ENCODE peak calls at places on chromosomes 12 and 14, in four cellular contexts. R is H9, O is mesenchymal stem cell, M is neuronal stem cell. K is an unnamed sample.

GRCh38 chr12:65624554-65625086 is 199.7 kb upstream of the HMGA2 start:
- DNase-seq in R (no peak), O (no peak), M (no peak), K (no peak)

GRCh38 chr12:100718212-100718611 is 76.4 kb upstream of the ANO4 start:
- DNase-seq in R (no peak), O (peak; percentile 64), M (no peak), K (no peak)

GRCh38 chr12:101608301-101609133 is 13.7 kb downstream of the MYBPC1 start:
- DNase-seq in R (no peak), O (no peak), M (no peak), K (no peak)

GRCh38 chr12:50120953-50121352 is 8.9 kb downstream of the COX14 start:
- DNase-seq in R (no peak), O (no peak), M (no peak), K (no peak)

GRCh38 chr12:67394600-67394999 is 125.4 kb downstream of the CAND1 start:
- DNase-seq in R (peak; percentile 61), O (no peak), M (no peak), K (peak; percentile 68)

GRCh38 chr12:62817556-62818271 is 117.2 kb downstream of the PPM1H start:
- DNase-seq in R (no peak), O (peak; percentile 29), M (no peak), K (no peak)

GRCh38 chr12:27424631-27425230 is 21.8 kb upstream of the SMCO2 start:
- DNase-seq in R (no peak), O (peak; percentile 72), M (no peak), K (peak; percentile 26)

GRCh38 chr12:86613306-86613705 is 357.1 kb upstream of the MGAT4C start:
- DNase-seq in R (no peak), O (no peak), M (no peak), K (no peak)

GRCh38 chr12:49863946-49864816 is 21.3 kb upstream of the BCDIN3D start:
- DNase-seq in R (peak; percentile 24), O (no peak), M (no peak), K (no peak)

GRCh38 chr14:98689936-98690335 is 582.1 kb downstream of the BCL11B start:
- DNase-seq in R (no peak), O (no peak), M (no peak), K (no peak)

GRCh38 chr12:113500662-113501435 is 29.2 kb upstream of the LHX5 start:
- DNase-seq in R (peak; percentile 67), O (no peak), M (no peak), K (no peak)

GRCh38 chr14:56874375-56874774 is 64.1 kb upstream of the OTX2 start:
- DNase-seq in R (peak; percentile 68), O (no peak), M (no peak), K (peak; percentile 82)

GRCh38 chr12:131832393-131833231 is 4.4 kb downstream of the MMP17 start:
- DNase-seq in R (no peak), O (no peak), M (no peak), K (no peak)

GRCh38 chr14:102749393-102749792 is 27.9 kb upstream of the TRAF3 start:
- DNase-seq in R (peak; percentile 48), O (no peak), M (no peak), K (no peak)

GRCh38 chr14:32109676-32110075 is 32.6 kb downstream of the ARHGAP5 start:
- DNase-seq in R (no peak), O (peak; percentile 74), M (no peak), K (peak; percentile 18)

GRCh38 chr12:1933342-1933992 is 15.0 kb upstream of the CACNA2D4 start:
- DNase-seq in R (peak; percentile 47), O (peak; percentile 64), M (no peak), K (no peak)

GRCh38 chr12:25800101-25800500 is 158.4 kb upstream of the RASSF8 start:
- DNase-seq in R (no peak), O (no peak), M (no peak), K (no peak)

GRCh38 chr12:50234347-50234746 is 49.0 kb downstream of the LIMA1 start:
- DNase-seq in R (peak; percentile 55), O (no peak), M (no peak), K (peak; percentile 87)

GRCh38 chr14:91893659-91894058 is 26.3 kb upstream of the TC2N start:
- DNase-seq in R (no peak), O (no peak), M (no peak), K (no peak)

GRCh38 chr12:20404576-20405346 is 36.4 kb downstream of the PDE3A start:
- DNase-seq in R (no peak), O (no peak), M (no peak), K (no peak)

GRCh38 chr12:47082963-47083621 is 3.3 kb upstream of the AMIGO2 start:
- DNase-seq in R (no peak), O (peak; percentile 93), M (no peak), K (peak; percentile 97)

GRCh38 chr12:26566186-26566585 is 266.8 kb downstream of the ITPR2 start:
- DNase-seq in R (no peak), O (no peak), M (no peak), K (no peak)

GRCh38 chr14:59699422-59699821 is 122.8 kb upstream of the CCDC175 start:
- DNase-seq in R (no peak), O (no peak), M (no peak), K (no peak)

GRCh38 chr12:89129471-89129870 is 222.8 kb downstream of the DUSP6 start:
- DNase-seq in R (no peak), O (no peak), M (no peak), K (no peak)

GRCh38 chr14:59905193-59905592 is 14.8 kb upstream of the LRRC9 start:
- DNase-seq in R (no peak), O (peak; percentile 1), M (no peak), K (no peak)

GRCh38 chr12:29763301-29763683 is 20.4 kb downstream of the TMTC1 start:
- DNase-seq in R (no peak), O (peak; percentile 6), M (no peak), K (no peak)

GRCh38 chr14:53946071-53946403 is 10.6 kb downstream of the BMP4 start:
- DNase-seq in R (no peak), O (no peak), M (no peak), K (no peak)

GRCh38 chr12:92021665-92022033 is 124.0 kb downstream of the BTG1 start:
- DNase-seq in R (peak; percentile 83), O (no peak), M (peak; percentile 20), K (no peak)

GRCh38 chr12:6691473-6691872 is 2.3 kb upstream of the ZNF384 start:
- DNase-seq in R (no peak), O (peak; percentile 58), M (no peak), K (no peak)

GRCh38 chr12:25769076-25769945 is 189.2 kb upstream of the RASSF8 start:
- DNase-seq in R (no peak), O (peak; percentile 77), M (no peak), K (no peak)

GRCh38 chr12:48810817-48811453 is 7.4 kb upstream of the CACNB3 start:
- DNase-seq in R (no peak), O (peak; percentile 93), M (no peak), K (no peak)

GRCh38 chr12:87120440-87120839 is 864.2 kb upstream of the MGAT4C start:
- DNase-seq in R (no peak), O (no peak), M (no peak), K (no peak)

GRCh38 chr14:71698027-71698426 is 234.2 kb upstream of the RGS6 start:
- DNase-seq in R (no peak), O (no peak), M (no peak), K (no peak)

GRCh38 chr14:92726135-92726932 is 22.1 kb downstream of the LGMN start:
- DNase-seq in R (no peak), O (peak; percentile 97), M (no peak), K (peak; percentile 66)

GRCh38 chr12:100185361-100185894 is 15.2 kb upstream of the ACTR6 start:
- DNase-seq in R (no peak), O (no peak), M (no peak), K (no peak)

GRCh38 chr12:96526110-96526509 is 36.7 kb downstream of the CFAP54 start:
- DNase-seq in R (no peak), O (no peak), M (no peak), K (no peak)

DNA sequence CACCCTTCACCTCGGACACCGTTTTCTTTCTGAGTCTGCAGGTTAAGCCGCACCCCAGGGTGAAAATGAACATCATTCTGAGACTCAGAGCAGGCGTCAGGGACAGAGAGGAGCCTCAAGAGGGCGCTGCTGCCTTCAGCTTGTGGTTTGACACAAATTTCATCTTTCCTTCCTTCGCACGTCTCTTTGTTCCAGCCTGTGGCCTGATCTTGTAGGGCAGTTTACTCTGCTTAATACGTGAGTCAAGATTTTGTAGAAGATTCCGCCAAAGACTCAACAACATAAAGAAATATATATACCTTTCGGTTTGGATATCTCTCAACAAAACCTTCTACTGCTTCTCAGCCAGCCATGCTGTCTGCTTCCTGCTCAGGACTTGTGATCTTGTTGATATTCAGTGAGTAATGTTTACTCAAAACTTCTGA is 329.3 kb upstream of the OR4E1 start:
- DNase-seq in R (peak; percentile 69), O (no peak), M (peak; percentile 49), K (no peak)
- H2BK12ac ChIP-seq in R (no peak overlapping the region), O (no peak overlapping the region), M (no peak overlapping the region), K (no peak overlapping the region)

GRCh38 chr12:52181757-52182156 is 10.1 kb downstream of the KRT80 start:
- DNase-seq in R (peak; percentile 70), O (peak; percentile 86), M (no peak), K (no peak)
- H2BK12ac ChIP-seq in R (no peak overlapping the region), O (peak overlapping the region; percentile 40), M (no peak overlapping the region), K (peak overlapping the region; percentile 97)

DNA sequence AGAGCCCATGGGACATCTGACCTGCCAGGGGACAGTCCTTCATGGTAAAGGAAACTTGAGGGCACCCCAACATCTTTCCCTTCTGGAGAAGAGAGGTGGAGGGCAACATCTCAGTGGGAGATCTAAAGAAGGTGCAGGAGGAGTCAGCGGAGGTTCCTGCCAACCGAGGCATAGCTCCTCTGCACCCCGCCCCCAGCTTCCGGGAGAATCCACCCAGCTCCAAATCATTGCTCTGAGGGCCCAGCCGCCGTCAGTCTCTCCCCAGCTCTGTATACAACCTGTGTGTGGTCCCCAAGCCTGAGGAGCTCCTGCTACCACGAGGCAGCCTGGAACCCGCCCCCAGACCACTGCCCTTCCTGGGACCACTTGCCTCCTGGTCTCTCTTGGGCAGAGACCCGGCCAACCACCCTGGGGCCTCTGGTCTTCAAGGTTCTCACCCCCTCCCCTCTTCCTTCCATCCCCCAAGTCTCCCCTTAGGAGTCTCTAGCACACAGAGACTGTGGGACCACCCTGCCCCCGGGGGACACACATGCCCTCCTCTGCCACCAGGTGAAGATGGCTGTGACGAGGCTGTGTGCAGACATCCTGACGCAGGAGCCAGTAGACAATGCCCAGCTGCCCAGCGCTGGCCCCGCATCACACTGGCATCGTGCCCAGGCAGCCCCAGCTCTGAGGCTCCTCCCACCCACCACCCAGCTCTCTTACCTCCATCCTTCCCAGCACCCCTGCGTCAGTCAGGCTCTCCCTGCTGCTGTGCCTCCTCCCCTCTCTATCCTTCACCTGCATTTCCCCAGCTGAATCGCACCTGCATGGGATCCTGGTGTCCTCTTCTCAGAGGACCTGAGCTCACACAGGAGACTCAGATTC is 13.0 kb upstream of the NUDT14 start:
- DNase-seq in R (no peak), O (no peak), M (no peak), K (no peak)
- H2BK12ac ChIP-seq in R (no peak overlapping the region), O (no peak overlapping the region), M (peak overlapping the region; percentile 97), K (no peak overlapping the region)

DNA sequence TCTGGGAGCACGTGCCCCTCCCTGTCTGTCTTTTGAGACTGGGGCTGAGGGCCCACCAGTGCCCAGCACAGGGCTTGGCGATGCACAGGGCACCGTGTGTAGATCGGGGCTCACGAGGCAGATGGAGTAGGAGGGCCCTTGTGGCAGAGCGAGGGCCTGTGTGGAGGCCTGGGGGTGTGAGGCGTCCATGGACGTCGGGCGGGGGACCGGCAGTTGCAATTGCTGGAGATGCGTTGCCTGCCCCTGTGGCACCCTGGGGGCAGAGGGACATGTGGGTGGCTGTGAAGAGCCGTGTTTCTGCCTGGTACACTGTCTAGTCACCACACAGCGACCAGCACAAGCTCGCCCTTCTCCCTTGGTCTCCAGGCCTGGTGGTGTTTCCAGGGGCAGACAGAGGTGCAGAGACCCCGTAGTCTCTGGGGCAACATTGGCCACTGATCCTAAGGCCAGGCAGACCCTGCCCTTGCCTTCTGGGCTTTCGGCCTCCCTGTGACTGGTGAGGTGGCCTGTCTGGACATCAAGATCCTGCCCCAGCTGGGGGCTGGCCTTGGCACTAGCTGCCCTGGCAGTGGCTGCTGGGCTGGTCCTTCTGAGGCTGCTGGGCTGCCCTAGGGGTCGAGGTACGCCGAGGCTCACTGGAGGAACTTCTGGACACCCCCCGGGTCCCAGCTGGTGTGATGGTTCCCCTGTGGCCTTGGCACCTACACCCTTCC is 14.5 kb downstream of the KIF26A start:
- DNase-seq in R (no peak), O (no peak), M (no peak), K (no peak)
- H2BK12ac ChIP-seq in R (no peak overlapping the region), O (no peak overlapping the region), M (no peak overlapping the region), K (no peak overlapping the region)

K was measured in trophoblast cell.